ENCODE peak calls at places on chromosomes 16 and 17, in eight cellular contexts. One of them, this sample, is unnamed.

GRCh38 chr16:85303354-85303883 is 191.1 kb upstream of the CIBAR2 start:
- DNase-seq in thoracic aorta: no peak
- DNase-seq in fibroblast of gingiva: peak; percentile 18
- DNase-seq in nucleus accumbens: no peak
- DNase-seq in posterior cingulate gyrus: no peak
- DNase-seq in activated CD4-positive, alpha-beta T cell treated with anti-CD3 and anti-CD28 coated beads for 48 hours: peak; percentile 88
- DNase-seq in activated naive CD8-positive, alpha-beta T cell treated with anti-CD3 and anti-CD28 coated beads for 36 hours: peak; percentile 81
- DNase-seq in GM12865: peak; percentile 70
- DNase-seq in this sample: peak; percentile 89

GRCh38 chr16:66335704-66336329 is 30.7 kb upstream of the CDH5 start:
- DNase-seq in posterior cingulate gyrus: peak; percentile 40
- DNase-seq in nucleus accumbens: peak; percentile 29
- DNase-seq in activated CD4-positive, alpha-beta T cell treated with anti-CD3 and anti-CD28 coated beads for 48 hours: no peak
- DNase-seq in thoracic aorta: no peak
- DNase-seq in activated naive CD8-positive, alpha-beta T cell treated with anti-CD3 and anti-CD28 coated beads for 36 hours: no peak
- DNase-seq in fibroblast of gingiva: no peak
- DNase-seq in GM12865: no peak
- DNase-seq in this sample: no peak

GRCh38 chr16:2969545-2970521 is 685 bp downstream of the PAQR4 start:
- DNase-seq in thoracic aorta: no peak
- DNase-seq in GM12865: peak; percentile 86
- DNase-seq in nucleus accumbens: no peak
- DNase-seq in activated CD4-positive, alpha-beta T cell treated with anti-CD3 and anti-CD28 coated beads for 48 hours: peak; percentile 93
- DNase-seq in fibroblast of gingiva: peak; percentile 33
- DNase-seq in activated naive CD8-positive, alpha-beta T cell treated with anti-CD3 and anti-CD28 coated beads for 36 hours: peak; percentile 91
- DNase-seq in posterior cingulate gyrus: peak; percentile 51
- DNase-seq in this sample: peak; percentile 92

GRCh38 chr16:5604770-5605169 is 507.2 kb upstream of the EEF2KMT start:
- DNase-seq in thoracic aorta: no peak
- DNase-seq in activated CD4-positive, alpha-beta T cell treated with anti-CD3 and anti-CD28 coated beads for 48 hours: peak; percentile 18
- DNase-seq in posterior cingulate gyrus: no peak
- DNase-seq in activated naive CD8-positive, alpha-beta T cell treated with anti-CD3 and anti-CD28 coated beads for 36 hours: no peak
- DNase-seq in nucleus accumbens: no peak
- DNase-seq in fibroblast of gingiva: no peak
- DNase-seq in GM12865: peak; percentile 9
- DNase-seq in this sample: peak; percentile 9

GRCh38 chr16:27952811-27953210 is 110.7 kb downstream of the GSG1L start:
- DNase-seq in activated CD4-positive, alpha-beta T cell treated with anti-CD3 and anti-CD28 coated beads for 48 hours: no peak
- DNase-seq in GM12865: no peak
- DNase-seq in activated naive CD8-positive, alpha-beta T cell treated with anti-CD3 and anti-CD28 coated beads for 36 hours: no peak
- DNase-seq in fibroblast of gingiva: no peak
- DNase-seq in nucleus accumbens: no peak
- DNase-seq in thoracic aorta: no peak
- DNase-seq in posterior cingulate gyrus: no peak
- DNase-seq in this sample: no peak

GRCh38 chr17:7944321-7944720 is 12.3 kb downstream of the CNTROB start:
- DNase-seq in nucleus accumbens: no peak
- DNase-seq in posterior cingulate gyrus: no peak
- DNase-seq in activated naive CD8-positive, alpha-beta T cell treated with anti-CD3 and anti-CD28 coated beads for 36 hours: no peak
- DNase-seq in thoracic aorta: no peak
- DNase-seq in fibroblast of gingiva: no peak
- DNase-seq in GM12865: no peak
- DNase-seq in activated CD4-positive, alpha-beta T cell treated with anti-CD3 and anti-CD28 coated beads for 48 hours: no peak
- DNase-seq in this sample: no peak

GRCh38 chr17:63698886-63699637 is 863 bp downstream of the LIMD2 start:
- DNase-seq in activated CD4-positive, alpha-beta T cell treated with anti-CD3 and anti-CD28 coated beads for 48 hours: peak; percentile 80
- DNase-seq in fibroblast of gingiva: no peak
- DNase-seq in posterior cingulate gyrus: no peak
- DNase-seq in GM12865: peak; percentile 95
- DNase-seq in activated naive CD8-positive, alpha-beta T cell treated with anti-CD3 and anti-CD28 coated beads for 36 hours: peak; percentile 86
- DNase-seq in thoracic aorta: no peak
- DNase-seq in nucleus accumbens: no peak
- DNase-seq in this sample: peak; percentile 89

GRCh38 chr16:78988361-78988992 is 612.1 kb downstream of the MAF start:
- DNase-seq in posterior cingulate gyrus: no peak
- DNase-seq in GM12865: no peak
- DNase-seq in activated naive CD8-positive, alpha-beta T cell treated with anti-CD3 and anti-CD28 coated beads for 36 hours: no peak
- DNase-seq in fibroblast of gingiva: no peak
- DNase-seq in activated CD4-positive, alpha-beta T cell treated with anti-CD3 and anti-CD28 coated beads for 48 hours: no peak
- DNase-seq in nucleus accumbens: no peak
- DNase-seq in thoracic aorta: no peak
- DNase-seq in this sample: no peak

GRCh38 chr17:67998466-67998865 is 2.2 kb upstream of the C17orf58 start:
- DNase-seq in GM12865: no peak
- DNase-seq in posterior cingulate gyrus: no peak
- DNase-seq in fibroblast of gingiva: no peak
- DNase-seq in activated CD4-positive, alpha-beta T cell treated with anti-CD3 and anti-CD28 coated beads for 48 hours: no peak
- DNase-seq in thoracic aorta: no peak
- DNase-seq in activated naive CD8-positive, alpha-beta T cell treated with anti-CD3 and anti-CD28 coated beads for 36 hours: no peak
- DNase-seq in nucleus accumbens: no peak
- DNase-seq in this sample: no peak

GRCh38 chr17:35083071-35083470 is 19.6 kb upstream of the RFFL start:
- DNase-seq in activated CD4-positive, alpha-beta T cell treated with anti-CD3 and anti-CD28 coated beads for 48 hours: no peak
- DNase-seq in nucleus accumbens: no peak
- DNase-seq in activated naive CD8-positive, alpha-beta T cell treated with anti-CD3 and anti-CD28 coated beads for 36 hours: no peak
- DNase-seq in fibroblast of gingiva: no peak
- DNase-seq in thoracic aorta: no peak
- DNase-seq in GM12865: no peak
- DNase-seq in posterior cingulate gyrus: no peak
- DNase-seq in this sample: no peak

GRCh38 chr16:24819462-24820040 is 26.2 kb upstream of the SLC5A11 start:
- DNase-seq in fibroblast of gingiva: peak; percentile 62
- DNase-seq in posterior cingulate gyrus: no peak
- DNase-seq in activated naive CD8-positive, alpha-beta T cell treated with anti-CD3 and anti-CD28 coated beads for 36 hours: no peak
- DNase-seq in GM12865: no peak
- DNase-seq in thoracic aorta: no peak
- DNase-seq in nucleus accumbens: no peak
- DNase-seq in activated CD4-positive, alpha-beta T cell treated with anti-CD3 and anti-CD28 coated beads for 48 hours: no peak
- DNase-seq in this sample: no peak

GRCh38 chr17:31549121-31549524 is 157.6 kb downstream of the RAB11FIP4 start:
- DNase-seq in fibroblast of gingiva: no peak
- DNase-seq in thoracic aorta: no peak
- DNase-seq in GM12865: peak; percentile 45
- DNase-seq in nucleus accumbens: peak; percentile 39
- DNase-seq in posterior cingulate gyrus: no peak
- DNase-seq in activated naive CD8-positive, alpha-beta T cell treated with anti-CD3 and anti-CD28 coated beads for 36 hours: no peak
- DNase-seq in activated CD4-positive, alpha-beta T cell treated with anti-CD3 and anti-CD28 coated beads for 48 hours: no peak
- DNase-seq in this sample: no peak

GRCh38 chr16:67459066-67459857 is 21.7 kb downstream of the ATP6V0D1 start:
- DNase-seq in activated naive CD8-positive, alpha-beta T cell treated with anti-CD3 and anti-CD28 coated beads for 36 hours: no peak
- DNase-seq in activated CD4-positive, alpha-beta T cell treated with anti-CD3 and anti-CD28 coated beads for 48 hours: no peak
- DNase-seq in GM12865: no peak
- DNase-seq in thoracic aorta: no peak
- DNase-seq in posterior cingulate gyrus: peak; percentile 30
- DNase-seq in nucleus accumbens: no peak
- DNase-seq in fibroblast of gingiva: peak; percentile 33
- DNase-seq in this sample: no peak

GRCh38 chr16:30355144-30355953 is at the start of gene CD2BP2:
- DNase-seq in thoracic aorta: peak; percentile 94
- DNase-seq in GM12865: peak; percentile 98
- DNase-seq in activated naive CD8-positive, alpha-beta T cell treated with anti-CD3 and anti-CD28 coated beads for 36 hours: peak; percentile 90
- DNase-seq in fibroblast of gingiva: peak; percentile 99
- DNase-seq in activated CD4-positive, alpha-beta T cell treated with anti-CD3 and anti-CD28 coated beads for 48 hours: peak; percentile 93
- DNase-seq in nucleus accumbens: peak; percentile 95
- DNase-seq in posterior cingulate gyrus: peak; percentile 95
- DNase-seq in this sample: peak; percentile 94

GRCh38 chr17:41489531-41489930 is at the start of gene KRT36:
- DNase-seq in nucleus accumbens: no peak
- DNase-seq in activated CD4-positive, alpha-beta T cell treated with anti-CD3 and anti-CD28 coated beads for 48 hours: no peak
- DNase-seq in fibroblast of gingiva: no peak
- DNase-seq in thoracic aorta: no peak
- DNase-seq in activated naive CD8-positive, alpha-beta T cell treated with anti-CD3 and anti-CD28 coated beads for 36 hours: no peak
- DNase-seq in posterior cingulate gyrus: no peak
- DNase-seq in GM12865: no peak
- DNase-seq in this sample: no peak

GRCh38 chr16:7116734-7117133 is 215.9 kb upstream of the RBFOX1 start:
- DNase-seq in activated naive CD8-positive, alpha-beta T cell treated with anti-CD3 and anti-CD28 coated beads for 36 hours: no peak
- DNase-seq in activated CD4-positive, alpha-beta T cell treated with anti-CD3 and anti-CD28 coated beads for 48 hours: no peak
- DNase-seq in nucleus accumbens: no peak
- DNase-seq in posterior cingulate gyrus: no peak
- DNase-seq in thoracic aorta: no peak
- DNase-seq in GM12865: no peak
- DNase-seq in fibroblast of gingiva: no peak
- DNase-seq in this sample: no peak

GRCh38 chr17:74723891-74724290 is 11.2 kb upstream of the CD300LF start:
- DNase-seq in fibroblast of gingiva: no peak
- DNase-seq in posterior cingulate gyrus: no peak
- DNase-seq in thoracic aorta: no peak
- DNase-seq in GM12865: no peak
- DNase-seq in activated CD4-positive, alpha-beta T cell treated with anti-CD3 and anti-CD28 coated beads for 48 hours: no peak
- DNase-seq in nucleus accumbens: no peak
- DNase-seq in activated naive CD8-positive, alpha-beta T cell treated with anti-CD3 and anti-CD28 coated beads for 36 hours: no peak
- DNase-seq in this sample: no peak

GRCh38 chr16:56866955-56867830 is 2.2 kb downstream of the SLC12A3 start:
- DNase-seq in activated CD4-positive, alpha-beta T cell treated with anti-CD3 and anti-CD28 coated beads for 48 hours: peak; percentile 57
- DNase-seq in posterior cingulate gyrus: no peak
- DNase-seq in thoracic aorta: no peak
- DNase-seq in GM12865: peak; percentile 78
- DNase-seq in activated naive CD8-positive, alpha-beta T cell treated with anti-CD3 and anti-CD28 coated beads for 36 hours: no peak
- DNase-seq in nucleus accumbens: no peak
- DNase-seq in fibroblast of gingiva: peak; percentile 63
- DNase-seq in this sample: peak; percentile 59

GRCh38 chr16:71344315-71344905 is 14.1 kb upstream of the CALB2 start:
- DNase-seq in GM12865: no peak
- DNase-seq in thoracic aorta: no peak
- DNase-seq in nucleus accumbens: no peak
- DNase-seq in activated naive CD8-positive, alpha-beta T cell treated with anti-CD3 and anti-CD28 coated beads for 36 hours: no peak
- DNase-seq in fibroblast of gingiva: no peak
- DNase-seq in activated CD4-positive, alpha-beta T cell treated with anti-CD3 and anti-CD28 coated beads for 48 hours: no peak
- DNase-seq in posterior cingulate gyrus: no peak
- DNase-seq in this sample: no peak

GRCh38 chr16:73232555-73233422 is 184.9 kb upstream of the ZFHX3 start:
- DNase-seq in GM12865: no peak
- DNase-seq in thoracic aorta: no peak
- DNase-seq in posterior cingulate gyrus: no peak
- DNase-seq in activated naive CD8-positive, alpha-beta T cell treated with anti-CD3 and anti-CD28 coated beads for 36 hours: no peak
- DNase-seq in fibroblast of gingiva: peak; percentile 71
- DNase-seq in activated CD4-positive, alpha-beta T cell treated with anti-CD3 and anti-CD28 coated beads for 48 hours: no peak
- DNase-seq in nucleus accumbens: no peak
- DNase-seq in this sample: no peak

GRCh38 chr16:57518520-57518919 is 17.9 kb downstream of the CCDC102A start:
- DNase-seq in activated naive CD8-positive, alpha-beta T cell treated with anti-CD3 and anti-CD28 coated beads for 36 hours: no peak
- DNase-seq in thoracic aorta: no peak
- DNase-seq in fibroblast of gingiva: no peak
- DNase-seq in nucleus accumbens: no peak
- DNase-seq in posterior cingulate gyrus: no peak
- DNase-seq in GM12865: no peak
- DNase-seq in activated CD4-positive, alpha-beta T cell treated with anti-CD3 and anti-CD28 coated beads for 48 hours: no peak
- DNase-seq in this sample: no peak

GRCh38 chr16:81112453-81112852 is 16.3 kb upstream of the GCSH start:
- DNase-seq in activated CD4-positive, alpha-beta T cell treated with anti-CD3 and anti-CD28 coated beads for 48 hours: no peak
- DNase-seq in activated naive CD8-positive, alpha-beta T cell treated with anti-CD3 and anti-CD28 coated beads for 36 hours: no peak
- DNase-seq in GM12865: no peak
- DNase-seq in thoracic aorta: no peak
- DNase-seq in nucleus accumbens: no peak
- DNase-seq in posterior cingulate gyrus: no peak
- DNase-seq in fibroblast of gingiva: no peak
- DNase-seq in this sample: no peak